ENCODE peak calls at places on chromosomes 6 and 20, in ten cellular contexts. A is HEK293T; M is endothelial cell; J is pancreas; G is retina; K is astrocyte of the hippocampus; T is WTC11; U is NCI-H1436; W is stimulated activated CD4-positive, alpha-beta T cell treated with anti-CD3 and anti-CD28 coated beads, Interleukin-15, amount 100 ng/mL, for 24 hours; E is tibial nerve. C is an unnamed sample.
A peak's percentile ranks its signal among the peaks of the same experiment; 100 is the strongest.

GRCh38 chr6:11536795-11537194 is 754 bp upstream of the TMEM170B start:
- DNase-seq in A (no peak), M (peak; percentile 4), J (no peak), G (no peak), K (no peak), T (peak; percentile 44), U (no peak), W (peak; percentile 6), E (no peak), C (peak; percentile 20)

GRCh38 chr6:28543671-28544131 is 18.0 kb downstream of the GPX5 start:
- DNase-seq in A (no peak), M (peak; percentile 15), J (no peak), G (no peak), K (peak; percentile 16), T (peak; percentile 44), U (no peak), W (peak; percentile 51), E (no peak), C (no peak)

GRCh38 chr6:125296461-125296860 is 5.3 kb downstream of the HDDC2 start:
- DNase-seq in A (no peak), M (no peak), J (no peak), G (no peak), K (no peak), T (no peak), U (no peak), W (no peak), E (no peak), C (no peak)

GRCh38 chr6:1806935-1807334 is 197.2 kb downstream of the FOXC1 start:
- DNase-seq in A (no peak), M (no peak), J (no peak), G (no peak), K (no peak), T (no peak), U (no peak), W (no peak), E (no peak), C (no peak)

GRCh38 chr6:5135783-5136376 is 50.7 kb downstream of the PPP1R3G start:
- DNase-seq in A (no peak), M (peak; percentile 58), J (no peak), G (no peak), K (peak; percentile 33), T (peak; percentile 63), U (peak; percentile 32), W (peak; percentile 52), E (no peak), C (no peak)

GRCh38 chr6:155182103-155182502 is 81.7 kb upstream of the CLDN20 start:
- DNase-seq in A (no peak), M (no peak), J (no peak), G (no peak), K (no peak), T (no peak), U (no peak), W (no peak), E (no peak), C (no peak)

GRCh38 chr6:107936162-107936909 is 21.7 kb downstream of the SEC63 start:
- DNase-seq in A (no peak), M (no peak), J (no peak), G (no peak), K (no peak), T (no peak), U (no peak), W (no peak), E (no peak), C (no peak)

GRCh38 chr6:157668034-157668401 is 155.0 kb upstream of the SNX9 start:
- DNase-seq in A (no peak), M (no peak), J (no peak), G (no peak), K (no peak), T (no peak), U (no peak), W (peak; percentile 5), E (no peak), C (no peak)

GRCh38 chr6:169445661-169446581 is 192.3 kb upstream of the THBS2 start:
- DNase-seq in A (no peak), M (no peak), J (no peak), G (no peak), K (no peak), T (no peak), U (peak; percentile 45), W (no peak), E (no peak), C (peak; percentile 70)

GRCh38 chr20:63051911-63052310 is 45.1 kb upstream of the BHLHE23 start:
- DNase-seq in A (no peak), M (no peak), J (no peak), G (no peak), K (no peak), T (no peak), U (no peak), W (no peak), E (no peak), C (no peak)

GRCh38 chr6:2196079-2196679 is 49.2 kb downstream of the GMDS start:
- DNase-seq in A (peak; percentile 42), M (peak; percentile 42), J (peak; percentile 24), G (no peak), K (peak; percentile 76), T (no peak), U (peak; percentile 58), W (peak; percentile 26), E (no peak), C (no peak)

GRCh38 chr20:57323034-57323433 is 6.6 kb upstream of the SPO11 start:
- DNase-seq in A (no peak), M (no peak), J (no peak), G (peak; percentile 49), K (peak; percentile 89), T (peak; percentile 36), U (no peak), W (no peak), E (no peak), C (peak; percentile 25)

GRCh38 chr6:75199856-75200255 is 6.0 kb downstream of the COL12A1 start:
- DNase-seq in A (no peak), M (no peak), J (no peak), G (no peak), K (no peak), T (no peak), U (no peak), W (no peak), E (no peak), C (no peak)

GRCh38 chr6:2875840-2876207 is 27.3 kb downstream of the SERPINB9 start:
- DNase-seq in A (no peak), M (no peak), J (no peak), G (no peak), K (peak; percentile 32), T (peak; percentile 43), U (no peak), W (peak; percentile 60), E (no peak), C (peak; percentile 82)

GRCh38 chr20:32523613-32524218 is 61.4 kb downstream of the NOL4L start:
- DNase-seq in A (no peak), M (no peak), J (no peak), G (peak; percentile 24), K (no peak), T (no peak), U (no peak), W (no peak), E (no peak), C (no peak)

GRCh38 chr6:113978084-113978675 is 7.2 kb upstream of the HDAC2 start:
- DNase-seq in A (no peak), M (no peak), J (no peak), G (no peak), K (no peak), T (no peak), U (no peak), W (no peak), E (no peak), C (no peak)

GRCh38 chr6:39416026-39416425 is 93.5 kb upstream of the KCNK16 start:
- DNase-seq in A (no peak), M (no peak), J (no peak), G (no peak), K (no peak), T (no peak), U (no peak), W (no peak), E (no peak), C (no peak)

GRCh38 chr20:31680286-31681127 is 42.2 kb downstream of the BCL2L1 start:
- DNase-seq in A (no peak), M (no peak), J (no peak), G (no peak), K (no peak), T (no peak), U (no peak), W (no peak), E (no peak), C (no peak)

GRCh38 chr20:44231713-44232468 is 15.2 kb upstream of the GDAP1L1 start:
- DNase-seq in A (no peak), M (no peak), J (no peak), G (peak; percentile 36), K (no peak), T (peak; percentile 46), U (no peak), W (no peak), E (no peak), C (no peak)

GRCh38 chr20:62675156-62675871 is 33.0 kb downstream of the SLCO4A1 start:
- DNase-seq in A (no peak), M (no peak), J (no peak), G (peak; percentile 70), K (no peak), T (no peak), U (no peak), W (no peak), E (no peak), C (no peak)

GRCh38 chr20:10185741-10186558 is 32.7 kb upstream of the SNAP25 start:
- DNase-seq in A (no peak), M (no peak), J (peak; percentile 46), G (no peak), K (no peak), T (no peak), U (no peak), W (no peak), E (no peak), C (no peak)

GRCh38 chr20:3781153-3781910 is at the start of gene SPEF1:
- DNase-seq in A (peak; percentile 90), M (peak; percentile 73), J (peak; percentile 81), G (peak; percentile 91), K (peak; percentile 94), T (peak; percentile 83), U (peak; percentile 83), W (peak; percentile 64), E (peak; percentile 62), C (peak; percentile 69)

GRCh38 chr6:12522347-12522746 is 194.2 kb upstream of the PHACTR1 start:
- DNase-seq in A (no peak), M (no peak), J (no peak), G (no peak), K (peak; percentile 32), T (no peak), U (no peak), W (no peak), E (no peak), C (no peak)

GRCh38 chr20:48944663-48945297 is 23.3 kb downstream of the ARFGEF2 start:
- DNase-seq in A (no peak), M (no peak), J (no peak), G (no peak), K (no peak), T (no peak), U (no peak), W (no peak), E (no peak), C (no peak)

GRCh38 chr6:22362361-22362760 is 65.5 kb upstream of the PRL start:
- DNase-seq in A (no peak), M (no peak), J (no peak), G (no peak), K (no peak), T (no peak), U (no peak), W (no peak), E (no peak), C (no peak)

GRCh38 chr6:57207872-57208271 is 14.2 kb downstream of the RAB23 start:
- DNase-seq in A (no peak), M (no peak), J (no peak), G (no peak), K (no peak), T (no peak), U (no peak), W (no peak), E (no peak), C (no peak)

GRCh38 chr6:111367393-111368088 is 115.5 kb downstream of the REV3L start:
- DNase-seq in A (no peak), M (no peak), J (no peak), G (no peak), K (no peak), T (no peak), U (no peak), W (no peak), E (no peak), C (no peak)

GRCh38 chr6:83461438-83461837 is 30.6 kb upstream of the ME1 start:
- DNase-seq in A (no peak), M (no peak), J (no peak), G (no peak), K (no peak), T (no peak), U (no peak), W (no peak), E (no peak), C (no peak)

C was measured in mucosa of descending colon.